ENCODE peak calls at places on chromosome 7, in four cellular contexts. T is HepG2, B is GM12878, C is H1. Z is an unnamed sample.

GRCh38 chr7:97565665-97566064 is 166.2 kb upstream of the TAC1 start:
- DNase-seq in T (no peak), B (no peak), C (no peak), Z (no peak)

GRCh38 chr7:70060298-70061068 is 462.2 kb downstream of the AUTS2 start:
- DNase-seq in T (no peak), C (no peak), B (no peak), Z (no peak)

GRCh38 chr7:27564881-27565482 is 97.7 kb downstream of the HIBADH start:
- DNase-seq in C (no peak), B (no peak), T (no peak), Z (no peak)

GRCh38 chr7:8605227-8605626 is 171.8 kb downstream of the NXPH1 start:
- DNase-seq in C (no peak), T (no peak), B (no peak), Z (no peak)

GRCh38 chr7:93185303-93186027 is 37.3 kb upstream of the SAMD9L start:
- DNase-seq in C (no peak), B (no peak), T (no peak), Z (no peak)

GRCh38 chr7:1654738-1655490 is 15.2 kb upstream of the ELFN1 start:
- DNase-seq in C (no peak), T (no peak), B (no peak), Z (no peak)

GRCh38 chr7:43750016-43750887 is 8.2 kb upstream of the BLVRA start:
- DNase-seq in B (no peak), C (no peak), T (no peak), Z (no peak)

GRCh38 chr7:150351587-150352194 is 10.3 kb upstream of the RARRES2 start:
- DNase-seq in T (no peak), B (no peak), C (no peak), Z (no peak)

GRCh38 chr7:82623812-82624211 is 180.2 kb upstream of the CACNA2D1 start:
- DNase-seq in T (no peak), B (no peak), C (no peak), Z (no peak)

GRCh38 chr7:70355591-70356323 is 757.5 kb downstream of the AUTS2 start:
- DNase-seq in T (no peak), B (no peak), C (no peak), Z (no peak)

GRCh38 chr7:105776068-105776790 is 100.2 kb downstream of the ATXN7L1 start:
- DNase-seq in B (no peak), C (peak), T (peak), Z (no peak)

GRCh38 chr7:157386979-157387800 is 50.4 kb downstream of the DNAJB6 start:
- DNase-seq in B (peak), C (peak), T (peak), Z (peak)

GRCh38 chr7:99788554-99788953 is 4.6 kb upstream of the CYP3A4 start:
- DNase-seq in C (no peak), B (no peak), T (no peak), Z (no peak)

GRCh38 chr7:8254667-8255066 is 7.3 kb downstream of the ICA1 start:
- DNase-seq in C (no peak), T (no peak), B (no peak), Z (no peak)

GRCh38 chr7:90726623-90727022 is 130.5 kb downstream of the CDK14 start:
- DNase-seq in T (no peak), B (no peak), C (no peak), Z (no peak)

GRCh38 chr7:73483171-73483570 is 38.9 kb downstream of the BAZ1B start:
- DNase-seq in B (no peak), C (no peak), T (no peak), Z (no peak)

GRCh38 chr7:18900801-18901200 is 216.6 kb downstream of the TWIST1 start:
- DNase-seq in C (no peak), B (no peak), T (no peak), Z (no peak)

GRCh38 chr7:100003711-100004661 is 11.4 kb upstream of the ZKSCAN1 start:
- DNase-seq in T (peak), B (no peak), C (no peak), Z (peak)

GRCh38 chr7:129790136-129790535 is 162.6 kb downstream of the UBE2H start:
- DNase-seq in T (no peak), B (no peak), C (no peak), Z (peak)

GRCh38 chr7:22052650-22053336 is 107.1 kb upstream of the CDCA7L start:
- DNase-seq in B (no peak), T (no peak), C (no peak), Z (no peak)

GRCh38 chr7:88758355-88759215 is 915 bp upstream of the ZNF804B start:
- DNase-seq in B (no peak), T (no peak), C (peak), Z (peak)

GRCh38 chr7:151553356-151553755 is 33.7 kb upstream of the RHEB start:
- DNase-seq in C (no peak), B (no peak), T (no peak), Z (no peak)

GRCh38 chr7:25753837-25754236 is 398.2 kb upstream of the NFE2L3 start:
- DNase-seq in B (no peak), T (no peak), C (no peak), Z (no peak)

GRCh38 chr7:47787249-47788069 is 160.8 kb downstream of the PKD1L1 start:
- DNase-seq in C (no peak), B (no peak), T (no peak), Z (no peak)

GRCh38 chr7:142930126-142930730 is 3.3 kb downstream of the TRPV5 start:
- DNase-seq in B (no peak), T (no peak), C (no peak), Z (no peak)

GRCh38 chr7:3043544-3044395 is at the start of gene CARD11:
- DNase-seq in C (no peak), B (no peak), T (no peak), Z (peak)

GRCh38 chr7:158413962-158414961 is 173.4 kb downstream of the PTPRN2 start:
- DNase-seq in B (no peak), C (no peak), T (no peak), Z (no peak)

GRCh38 chr7:36295090-36295489 is 94.6 kb upstream of the ANLN start:
- DNase-seq in T (no peak), C (no peak), B (no peak), Z (no peak)

GRCh38 chr7:144391823-144392255 is 11.7 kb downstream of the NOBOX start:
- DNase-seq in B (no peak), T (peak), C (no peak), Z (peak)

GRCh38 chr7:116138202-116138801 is 72.0 kb upstream of the TES start:
- DNase-seq in C (no peak), T (peak), B (no peak), Z (peak)

GRCh38 chr7:32496052-32496813 is 944 bp downstream of the AVL9 start:
- DNase-seq in C (no peak), T (no peak), B (no peak), Z (peak)

GRCh38 chr7:133540096-133540860 is 287.4 kb downstream of the EXOC4 start:
- DNase-seq in T (no peak), B (no peak), C (no peak), Z (no peak)

GRCh38 chr7:137084607-137085380 is 216.3 kb downstream of the CHRM2 start:
- DNase-seq in T (no peak), C (no peak), B (no peak), Z (no peak)

GRCh38 chr7:1917221-1918062 is 247.4 kb downstream of the ELFN1 start:
- DNase-seq in T (no peak), B (no peak), C (no peak), Z (no peak)

GRCh38 chr7:50226139-50226538 is 78.4 kb upstream of the IKZF1 start:
- DNase-seq in C (no peak), T (no peak), B (no peak), Z (no peak)

GRCh38 chr7:2032030-2032875 is 200.5 kb downstream of the MAD1L1 start:
- DNase-seq in T (no peak), C (no peak), B (no peak), Z (peak)

GRCh38 chr7:102125127-102125561 is 161.5 kb upstream of the SH2B2 start:
- DNase-seq in C (peak), T (no peak), B (peak), Z (no peak)

DNA sequence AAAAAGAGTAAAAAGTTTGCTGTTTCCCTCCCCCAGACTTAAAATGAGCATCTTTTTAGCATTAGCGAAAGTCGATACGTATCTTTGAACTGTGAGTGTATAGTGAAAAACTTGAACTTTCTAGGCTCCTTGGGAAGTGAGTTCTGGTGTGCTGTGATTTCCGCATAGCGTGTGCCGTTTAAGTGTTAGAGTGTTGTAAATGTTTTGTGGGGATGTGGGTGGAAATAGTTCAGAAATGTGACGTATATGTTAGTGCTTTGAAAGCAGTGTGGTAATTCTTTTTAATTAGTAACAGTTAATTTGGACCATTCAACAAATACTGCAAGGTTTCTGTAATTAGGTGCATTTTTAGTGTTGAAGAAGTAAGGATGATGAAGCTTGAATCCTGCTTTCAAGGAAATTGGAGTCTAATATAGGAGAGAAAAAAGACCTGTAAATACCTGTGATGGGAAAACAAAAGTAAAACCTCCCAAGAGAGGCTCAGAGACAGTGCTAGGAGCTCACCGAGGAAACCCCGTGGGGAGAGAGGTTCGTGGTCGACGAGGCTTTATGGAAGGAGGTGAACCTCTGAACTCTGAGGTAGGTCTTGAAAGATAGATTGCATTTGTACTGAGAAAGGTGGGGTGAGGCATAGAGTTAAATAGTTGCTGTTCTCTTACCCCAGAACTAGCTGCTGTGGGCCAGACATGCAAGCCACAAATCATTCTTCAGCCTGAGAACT is 40.8 kb downstream of the RBM33 start:
- DNase-seq in C (no peak), T (no peak), B (no peak), Z (no peak)
- TF ChIP-seq MAX in C (no peak), T (no peak), B (no peak), Z (no peak)

GRCh38 chr7:120332433-120332832 is 59.5 kb downstream of the KCND2 start:
- DNase-seq in C (no peak), B (no peak), T (no peak), Z (no peak)
- TF ChIP-seq TCF12 in C (no peak), B (no peak), T (no peak), Z (no peak)

DNA sequence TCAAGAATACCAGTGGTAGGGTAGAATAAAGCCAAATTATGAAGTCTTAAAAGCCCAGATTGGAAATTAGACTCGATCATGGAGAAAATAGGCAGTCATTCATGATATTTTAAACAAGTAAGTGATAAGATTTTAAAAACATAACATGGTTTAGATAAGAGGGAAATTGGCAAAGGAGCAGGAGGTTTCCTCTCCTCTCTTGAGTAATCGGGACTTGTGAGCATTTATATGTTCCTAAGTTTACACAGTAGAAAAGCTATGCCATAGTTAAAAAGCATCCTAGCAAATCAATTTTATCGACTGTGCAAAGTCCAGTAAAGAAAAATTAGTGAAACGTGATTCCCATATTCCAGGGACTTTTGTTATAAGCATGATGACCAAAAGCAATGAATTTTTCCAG is 313.2 kb downstream of the AHR start:
- DNase-seq in T (no peak), C (no peak), B (no peak), Z (no peak)
- TF ChIP-seq USF2 in T (no peak), C (no peak), B (no peak), Z (no peak)

GRCh38 chr7:62361-63116 is 129.8 kb upstream of the FAM20C start:
- DNase-seq in B (no peak), C (no peak), T (no peak), Z (no peak)
- TF ChIP-seq MAX in B (no peak), C (no peak), T (no peak), Z (no peak)

GRCh38 chr7:84799131-84799530 is 387.7 kb downstream of the SEMA3D start:
- DNase-seq in B (no peak), T (no peak), C (no peak), Z (no peak)

GRCh38 chr7:84801396-84801795 is 385.5 kb downstream of the SEMA3D start:
- DNase-seq in B (no peak), T (no peak), C (no peak), Z (no peak)

GRCh38 chr7:84809877-84810276 is 377.0 kb downstream of the SEMA3D start:
- DNase-seq in B (no peak), C (no peak), T (no peak), Z (no peak)

GRCh38 chr7:84800846-84801245 is 386.0 kb downstream of the SEMA3D start:
- DNase-seq in C (no peak), T (no peak), B (no peak), Z (no peak)

GRCh38 chr7:84803979-84804378 is 382.9 kb downstream of the SEMA3D start:
- DNase-seq in C (no peak), T (no peak), B (no peak), Z (no peak)
- TF ChIP-seq TCF12 in C (no peak), T (no peak), B (no peak), Z (no peak)

GRCh38 chr7:108499575-108499974 is 26.4 kb downstream of the PNPLA8 start:
- DNase-seq in T (no peak), B (no peak), C (no peak), Z (no peak)

GRCh38 chr7:108498481-108498880 is 27.5 kb downstream of the PNPLA8 start:
- DNase-seq in B (no peak), C (no peak), T (no peak), Z (no peak)

DNA sequence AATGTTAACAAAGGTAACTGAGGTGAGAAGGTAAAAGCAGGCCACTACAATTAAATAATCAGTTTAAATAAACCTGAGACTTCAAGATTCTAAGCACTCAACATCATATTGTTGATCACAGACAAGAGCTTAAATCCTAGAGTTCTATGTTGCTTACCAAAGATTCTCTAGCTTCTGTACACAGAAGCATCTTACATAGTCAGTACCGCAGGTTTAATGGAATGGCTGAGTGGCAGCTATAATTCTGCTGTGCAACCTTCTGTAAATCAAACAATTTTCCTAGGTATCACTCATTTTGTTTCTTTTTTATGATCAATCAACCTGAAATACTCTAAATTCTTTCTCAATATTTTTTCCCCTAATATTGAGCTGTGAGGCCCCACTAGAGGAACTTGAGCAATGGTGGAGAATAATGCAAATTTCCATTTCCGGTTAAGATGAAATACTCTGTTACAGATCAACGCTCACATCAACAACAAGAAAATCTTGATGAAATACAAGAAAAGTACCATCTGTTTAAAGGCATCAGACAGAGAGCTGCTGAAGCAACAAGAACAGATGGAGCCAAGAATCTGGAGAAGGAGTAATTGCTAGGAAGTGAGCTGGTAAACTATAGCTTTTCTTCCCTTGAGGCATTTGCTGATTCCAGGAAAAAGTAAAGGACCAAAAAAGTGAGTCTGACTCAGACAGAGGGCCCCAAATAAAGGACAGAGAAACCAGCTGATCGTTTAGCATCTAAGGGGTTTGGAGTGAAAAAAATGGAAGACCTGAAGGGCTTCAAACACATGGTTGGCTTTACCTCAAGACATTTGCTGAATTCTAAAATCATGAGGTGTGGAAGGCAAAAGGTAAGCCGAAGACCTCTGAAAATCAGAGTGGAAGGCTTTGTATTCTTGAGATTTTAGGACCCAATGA is 22.6 kb downstream of the PNPLA8 start:
- DNase-seq in T (no peak), C (no peak), B (peak), Z (no peak)
- TF ChIP-seq USF2 in T (no peak), C (no peak), B (no peak), Z (no peak)

DNA sequence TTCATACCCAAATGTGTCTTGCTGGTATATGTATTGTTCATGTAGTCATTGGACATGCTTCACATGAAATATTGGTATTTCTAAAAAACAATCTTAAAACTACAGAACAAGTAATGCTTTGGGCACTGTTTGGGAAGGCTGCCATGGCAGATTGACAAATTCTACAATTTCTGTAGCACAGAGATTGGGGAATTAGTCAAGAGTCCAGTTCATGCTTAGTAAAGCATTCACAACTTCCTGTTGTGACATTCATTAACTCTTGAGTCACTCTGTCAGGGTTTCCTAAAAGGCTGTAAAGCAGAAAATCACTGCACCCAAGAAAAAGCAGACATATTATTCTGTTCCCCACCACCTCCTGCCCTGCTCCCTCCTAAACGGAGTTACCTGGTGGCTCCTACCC is 398.9 kb downstream of the PHTF2 start:
- DNase-seq in B (no peak), C (no peak), T (no peak), Z (no peak)
- TF ChIP-seq MAX in B (no peak), C (no peak), T (no peak), Z (no peak)